ENCODE peak calls at places on chromosomes 5 and 9, in five cellular contexts. One of them, this sample, is unnamed.
A peak's percentile ranks its signal among the peaks of the same experiment; 100 is the strongest.

GRCh38 chr5:59036274-59036961 is 453.5 kb downstream of the RAB3C start:
- DNase-seq in PC-9: peak; percentile 91
- DNase-seq in OCI-LY7: no peak
- DNase-seq in PC-3: peak; percentile 86
- DNase-seq in HCT116: peak; percentile 28
- DNase-seq in this sample: peak; percentile 93

GRCh38 chr5:159880676-159881075 is 35.6 kb upstream of the ADRA1B start:
- DNase-seq in OCI-LY7: no peak
- DNase-seq in PC-3: no peak
- DNase-seq in HCT116: no peak
- DNase-seq in PC-9: no peak
- DNase-seq in this sample: no peak

GRCh38 chr9:4243877-4244812 is 55.7 kb downstream of the GLIS3 start:
- DNase-seq in HCT116: no peak
- DNase-seq in PC-9: no peak
- DNase-seq in PC-3: no peak
- DNase-seq in OCI-LY7: no peak
- DNase-seq in this sample: no peak

GRCh38 chr5:122805481-122805880 is 30.6 kb downstream of the SNX2 start:
- DNase-seq in HCT116: no peak
- DNase-seq in PC-3: no peak
- DNase-seq in OCI-LY7: no peak
- DNase-seq in PC-9: no peak
- DNase-seq in this sample: peak; percentile 25

GRCh38 chr5:134273642-134274361 is 47.9 kb upstream of the PPP2CA start:
- DNase-seq in PC-9: peak; percentile 59
- DNase-seq in HCT116: no peak
- DNase-seq in PC-3: no peak
- DNase-seq in OCI-LY7: no peak
- DNase-seq in this sample: peak; percentile 70

GRCh38 chr5:133510634-133511262 is 101.6 kb downstream of the FSTL4 start:
- DNase-seq in PC-9: no peak
- DNase-seq in HCT116: no peak
- DNase-seq in OCI-LY7: no peak
- DNase-seq in PC-3: no peak
- DNase-seq in this sample: no peak

GRCh38 chr9:27094640-27095039 is 14.4 kb upstream of the TEK start:
- DNase-seq in PC-9: no peak
- DNase-seq in PC-3: peak; percentile 80
- DNase-seq in OCI-LY7: no peak
- DNase-seq in HCT116: no peak
- DNase-seq in this sample: peak; percentile 67

GRCh38 chr5:138111937-138112336 is 27.3 kb downstream of the NME5 start:
- DNase-seq in HCT116: no peak
- DNase-seq in OCI-LY7: no peak
- DNase-seq in PC-9: peak; percentile 65
- DNase-seq in PC-3: peak; percentile 55
- DNase-seq in this sample: peak; percentile 37

GRCh38 chr5:124040799-124041198 is 528.8 kb downstream of the CSNK1G3 start:
- DNase-seq in PC-3: no peak
- DNase-seq in HCT116: no peak
- DNase-seq in PC-9: no peak
- DNase-seq in OCI-LY7: no peak
- DNase-seq in this sample: no peak

GRCh38 chr5:73446631-73447233 is 1.8 kb downstream of the FOXD1 start:
- DNase-seq in PC-9: no peak
- DNase-seq in HCT116: no peak
- DNase-seq in OCI-LY7: no peak
- DNase-seq in PC-3: peak; percentile 16
- DNase-seq in this sample: no peak

GRCh38 chr9:19270421-19270949 is 40.0 kb downstream of the DENND4C start:
- DNase-seq in PC-3: no peak
- DNase-seq in HCT116: no peak
- DNase-seq in OCI-LY7: no peak
- DNase-seq in PC-9: no peak
- DNase-seq in this sample: no peak

GRCh38 chr9:19269582-19269981 is 39.1 kb downstream of the DENND4C start:
- DNase-seq in OCI-LY7: no peak
- DNase-seq in PC-3: no peak
- DNase-seq in PC-9: no peak
- DNase-seq in HCT116: no peak
- DNase-seq in this sample: no peak

GRCh38 chr9:19271081-19271480 is 40.6 kb downstream of the DENND4C start:
- DNase-seq in OCI-LY7: no peak
- DNase-seq in PC-3: no peak
- DNase-seq in PC-9: no peak
- DNase-seq in HCT116: no peak
- DNase-seq in this sample: no peak
- H4K20me1 ChIP-seq in OCI-LY7: no peaks in the 10 kb centered on the region
- H4K20me1 ChIP-seq in PC-3: peaks cover 4% of the 10 kb centered on the region
- H4K20me1 ChIP-seq in PC-9: no peaks in the 10 kb centered on the region
- H4K20me1 ChIP-seq in HCT116: no peaks in the 10 kb centered on the region
- H4K20me1 ChIP-seq in this sample: no peaks in the 10 kb centered on the region

GRCh38 chr5:88674262-88675158 is 208.5 kb downstream of the MEF2C start:
- DNase-seq in OCI-LY7: peak; percentile 91
- DNase-seq in HCT116: no peak
- DNase-seq in PC-3: no peak
- DNase-seq in PC-9: no peak
- DNase-seq in this sample: no peak

GRCh38 chr5:88675758-88676636 is 207.0 kb downstream of the MEF2C start:
- DNase-seq in PC-3: no peak
- DNase-seq in PC-9: peak; percentile 80
- DNase-seq in OCI-LY7: peak; percentile 95
- DNase-seq in HCT116: peak; percentile 34
- DNase-seq in this sample: no peak

GRCh38 chr5:88677502-88677901 is 205.5 kb downstream of the MEF2C start:
- DNase-seq in PC-3: no peak
- DNase-seq in HCT116: no peak
- DNase-seq in OCI-LY7: no peak
- DNase-seq in PC-9: no peak
- DNase-seq in this sample: no peak

GRCh38 chr5:88676637-88677481 is 206.1 kb downstream of the MEF2C start:
- DNase-seq in HCT116: no peak
- DNase-seq in PC-9: no peak
- DNase-seq in OCI-LY7: no peak
- DNase-seq in PC-3: no peak
- DNase-seq in this sample: no peak

GRCh38 chr5:88675159-88675757 is 207.7 kb downstream of the MEF2C start:
- DNase-seq in OCI-LY7: peak; percentile 64
- DNase-seq in HCT116: no peak
- DNase-seq in PC-9: no peak
- DNase-seq in PC-3: no peak
- DNase-seq in this sample: no peak
- H4K20me1 ChIP-seq in OCI-LY7: no peaks in the 10 kb centered on the region
- H4K20me1 ChIP-seq in HCT116: no peaks in the 10 kb centered on the region
- H4K20me1 ChIP-seq in PC-9: no peaks in the 10 kb centered on the region
- H4K20me1 ChIP-seq in PC-3: no peaks in the 10 kb centered on the region
- H4K20me1 ChIP-seq in this sample: no peaks in the 10 kb centered on the region

GRCh38 chr9:134720136-134720753 is 78.6 kb downstream of the COL5A1 start:
- DNase-seq in HCT116: no peak
- DNase-seq in OCI-LY7: no peak
- DNase-seq in PC-3: no peak
- DNase-seq in PC-9: no peak
- DNase-seq in this sample: no peak

GRCh38 chr9:134721344-134721743 is 79.7 kb downstream of the COL5A1 start:
- DNase-seq in PC-3: no peak
- DNase-seq in PC-9: no peak
- DNase-seq in HCT116: no peak
- DNase-seq in OCI-LY7: no peak
- DNase-seq in this sample: no peak

GRCh38 chr9:134719331-134719730 is 77.7 kb downstream of the COL5A1 start:
- DNase-seq in PC-3: no peak
- DNase-seq in OCI-LY7: no peak
- DNase-seq in HCT116: no peak
- DNase-seq in PC-9: no peak
- DNase-seq in this sample: no peak

GRCh38 chr9:134722120-134722701 is 80.6 kb downstream of the COL5A1 start:
- DNase-seq in HCT116: no peak
- DNase-seq in PC-9: no peak
- DNase-seq in PC-3: no peak
- DNase-seq in OCI-LY7: no peak
- DNase-seq in this sample: no peak

GRCh38 chr9:134720796-134721195 is 79.2 kb downstream of the COL5A1 start:
- DNase-seq in PC-3: no peak
- DNase-seq in PC-9: no peak
- DNase-seq in OCI-LY7: no peak
- DNase-seq in HCT116: no peak
- DNase-seq in this sample: no peak
- H4K20me1 ChIP-seq in PC-3: no peaks in the 10 kb centered on the region
- H4K20me1 ChIP-seq in PC-9: no peaks in the 10 kb centered on the region
- H4K20me1 ChIP-seq in OCI-LY7: no peaks in the 10 kb centered on the region
- H4K20me1 ChIP-seq in HCT116: no peaks in the 10 kb centered on the region
- H4K20me1 ChIP-seq in this sample: no peaks in the 10 kb centered on the region

GRCh38 chr5:36876965-36877666 is 547 bp downstream of the NIPBL start:
- DNase-seq in HCT116: peak; percentile 23
- DNase-seq in PC-9: peak; percentile 56
- DNase-seq in PC-3: peak; percentile 48
- DNase-seq in OCI-LY7: peak; percentile 78
- DNase-seq in this sample: peak; percentile 72

GRCh38 chr5:36877667-36878420 is 1.3 kb downstream of the NIPBL start:
- DNase-seq in PC-3: peak; percentile 55
- DNase-seq in HCT116: peak; percentile 32
- DNase-seq in OCI-LY7: peak; percentile 54
- DNase-seq in PC-9: peak; percentile 71
- DNase-seq in this sample: peak; percentile 76

GRCh38 chr5:36875789-36876388 is 680 bp upstream of the NIPBL start:
- DNase-seq in HCT116: peak; percentile 51
- DNase-seq in OCI-LY7: peak; percentile 87
- DNase-seq in PC-9: peak; percentile 75
- DNase-seq in PC-3: peak; percentile 81
- DNase-seq in this sample: peak; percentile 72

GRCh38 chr5:36875051-36875788 is 1.3 kb upstream of the NIPBL start:
- DNase-seq in HCT116: no peak
- DNase-seq in PC-9: peak; percentile 65
- DNase-seq in OCI-LY7: peak; percentile 63
- DNase-seq in PC-3: peak; percentile 57
- DNase-seq in this sample: peak; percentile 66

GRCh38 chr5:36876389-36876964 is at the start of gene NIPBL:
- DNase-seq in HCT116: peak; percentile 86
- DNase-seq in PC-3: peak; percentile 94
- DNase-seq in PC-9: peak; percentile 89
- DNase-seq in OCI-LY7: peak; percentile 93
- DNase-seq in this sample: peak; percentile 92
- H4K20me1 ChIP-seq in HCT116: peaks cover 9% of the 10 kb centered on the region
- H4K20me1 ChIP-seq in PC-3: peaks cover 50% of the 10 kb centered on the region
- H4K20me1 ChIP-seq in PC-9: peaks cover 44% of the 10 kb centered on the region
- H4K20me1 ChIP-seq in OCI-LY7: peaks cover 68% of the 10 kb centered on the region
- H4K20me1 ChIP-seq in this sample: no peaks in the 10 kb centered on the region

GRCh38 chr9:97864396-97864795 is 11.4 kb downstream of the FOXE1 start:
- DNase-seq in PC-9: peak; percentile 68
- DNase-seq in PC-3: peak; percentile 3
- DNase-seq in OCI-LY7: no peak
- DNase-seq in HCT116: no peak
- DNase-seq in this sample: no peak

GRCh38 chr9:97866300-97866699 is 13.3 kb downstream of the FOXE1 start:
- DNase-seq in PC-9: no peak
- DNase-seq in OCI-LY7: peak; percentile 5
- DNase-seq in HCT116: no peak
- DNase-seq in PC-3: no peak
- DNase-seq in this sample: no peak

GRCh38 chr9:97866848-97867247 is 13.8 kb downstream of the FOXE1 start:
- DNase-seq in PC-9: no peak
- DNase-seq in PC-3: no peak
- DNase-seq in HCT116: no peak
- DNase-seq in OCI-LY7: peak; percentile 60
- DNase-seq in this sample: no peak

GRCh38 chr9:97873410-97873809 is 20.4 kb downstream of the FOXE1 start:
- DNase-seq in PC-9: no peak
- DNase-seq in OCI-LY7: no peak
- DNase-seq in PC-3: no peak
- DNase-seq in HCT116: no peak
- DNase-seq in this sample: no peak

DNA sequence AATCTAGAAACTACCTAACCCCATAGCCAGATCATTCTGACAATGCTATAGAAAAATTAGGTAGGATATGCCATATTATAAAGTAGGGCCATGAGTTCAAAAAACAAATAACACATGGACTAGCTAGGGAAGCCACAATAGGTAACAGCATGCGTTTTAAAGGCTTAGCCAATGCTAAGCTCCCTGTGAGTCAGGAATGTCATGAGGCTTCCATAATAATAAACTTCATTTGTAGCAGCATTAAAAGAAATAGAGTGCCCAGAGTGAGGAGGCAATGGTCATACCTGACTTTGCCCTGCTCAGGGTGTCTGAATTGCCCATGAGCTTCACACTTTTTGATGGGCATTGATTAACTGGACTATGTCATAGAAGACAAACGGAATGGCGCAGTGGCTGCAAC is 15.8 kb downstream of the FOXE1 start:
- DNase-seq in PC-3: no peak
- DNase-seq in HCT116: no peak
- DNase-seq in OCI-LY7: no peak
- DNase-seq in PC-9: no peak
- DNase-seq in this sample: no peak
- H4K20me1 ChIP-seq in PC-3: no peaks in the 10 kb centered on the region
- H4K20me1 ChIP-seq in HCT116: no peaks in the 10 kb centered on the region
- H4K20me1 ChIP-seq in OCI-LY7: no peaks in the 10 kb centered on the region
- H4K20me1 ChIP-seq in PC-9: no peaks in the 10 kb centered on the region
- H4K20me1 ChIP-seq in this sample: no peaks in the 10 kb centered on the region

DNA sequence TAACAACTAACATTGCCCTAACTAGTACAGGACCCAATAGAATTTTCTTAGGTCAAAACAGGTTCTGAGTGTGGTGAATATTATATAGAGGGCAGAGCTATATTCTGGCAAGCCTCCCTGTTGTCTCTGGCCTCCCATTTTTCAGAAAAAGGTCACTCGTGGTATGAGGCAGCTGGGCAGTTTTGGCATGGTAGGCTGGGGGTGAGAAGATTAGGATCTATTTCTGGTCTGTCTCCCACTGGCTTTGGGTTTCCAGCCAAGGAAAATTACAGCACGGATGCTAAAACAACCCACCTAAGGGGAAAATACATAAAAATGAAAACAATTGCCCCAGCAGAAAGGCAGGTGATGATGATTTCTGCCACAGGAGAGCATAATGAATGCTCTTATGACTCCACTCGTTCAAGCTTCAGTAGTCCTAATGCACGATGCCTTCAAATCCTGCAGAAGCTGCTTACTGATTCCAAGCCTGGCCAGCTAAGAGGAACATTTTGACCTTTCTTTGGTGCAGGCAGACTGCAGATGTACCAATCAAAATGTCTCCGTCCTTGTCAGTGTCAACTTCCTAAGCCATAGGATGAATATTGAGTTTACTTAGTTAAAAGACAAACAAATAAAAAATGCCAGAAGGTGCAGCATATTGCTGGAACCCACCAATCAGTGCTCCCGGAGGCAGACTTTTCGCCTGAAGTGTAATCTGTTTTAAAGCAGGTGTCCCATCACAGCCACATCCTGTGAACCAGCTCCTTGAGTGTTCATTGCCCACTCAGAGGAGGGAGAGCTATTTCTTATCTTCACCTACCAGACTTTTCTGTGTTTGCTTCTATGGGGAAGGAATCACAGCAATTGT is 435.4 kb downstream of the ZSWIM6 start:
- DNase-seq in HCT116: no peak
- DNase-seq in PC-3: no peak
- DNase-seq in OCI-LY7: no peak
- DNase-seq in PC-9: no peak
- DNase-seq in this sample: no peak
- H4K20me1 ChIP-seq in HCT116: no peaks in the 10 kb centered on the region
- H4K20me1 ChIP-seq in PC-3: no peaks in the 10 kb centered on the region
- H4K20me1 ChIP-seq in OCI-LY7: no peaks in the 10 kb centered on the region
- H4K20me1 ChIP-seq in PC-9: no peaks in the 10 kb centered on the region
- H4K20me1 ChIP-seq in this sample: no peaks in the 10 kb centered on the region